ENCODE peak calls at places on chromosomes 3 and 15, in eight cellular contexts. X, M, R, Q, P, C, Z and O are unnamed samples.

GRCh38 chr15:73939138-73939537 is 12.9 kb downstream of the LOXL1 start:
- DNase-seq in X (no peak), M (no peak), Q (no peak), C (no peak), P (no peak), Z (no peak), R (no peak), O (peak)

GRCh38 chr3:83928391-83928790 is 1030.4 kb upstream of the CADM2 start:
- DNase-seq in X (peak), C (no peak), M (peak), P (peak), R (peak), Z (peak), Q (no peak), O (peak)

GRCh38 chr3:12824299-12824698 is 17.1 kb downstream of the RPL32 start:
- DNase-seq in C (no peak), R (no peak), M (no peak), Z (no peak), Q (no peak), X (no peak), P (no peak), O (no peak)

GRCh38 chr15:93088981-93089854 is at the start of gene RGMA:
- DNase-seq in Z (no peak), X (peak), M (no peak), Q (no peak), C (no peak), R (peak), P (peak), O (peak)

GRCh38 chr3:8900065-8900464 is 63.2 kb downstream of the RAD18 start:
- DNase-seq in C (peak), P (no peak), X (no peak), Q (no peak), R (peak), Z (no peak), M (peak), O (peak)

GRCh38 chr3:1404270-1404669 is 311.4 kb downstream of the CNTN6 start:
- DNase-seq in X (peak), Z (no peak), P (peak), C (peak), M (no peak), R (peak), Q (no peak), O (peak)

GRCh38 chr15:27414168-27414870 is 443.3 kb downstream of the GABRG3 start:
- DNase-seq in Z (no peak), P (no peak), C (peak), R (no peak), Q (no peak), X (peak), M (no peak), O (peak)

GRCh38 chr3:179666436-179667035 is 13.7 kb downstream of the USP13 start:
- DNase-seq in Q (no peak), Z (no peak), M (no peak), X (peak), C (peak), R (peak), P (no peak), O (peak)

GRCh38 chr3:125435231-125435630 is 60.1 kb upstream of the ZNF148 start:
- DNase-seq in Z (no peak), Q (no peak), M (no peak), P (no peak), R (no peak), X (no peak), C (no peak), O (peak)

GRCh38 chr3:36663666-36664291 is 100.6 kb downstream of the DCLK3 start:
- DNase-seq in P (no peak), C (peak), M (no peak), X (no peak), R (no peak), Q (peak), Z (no peak), O (peak)

GRCh38 chr3:62873672-62874397 is 1.4 kb downstream of the CADPS start:
- DNase-seq in Q (no peak), M (no peak), Z (no peak), R (peak), P (peak), X (peak), C (peak), O (peak)

GRCh38 chr15:95549168-95549738 is 781.2 kb upstream of the NR2F2 start:
- DNase-seq in Q (no peak), C (no peak), M (no peak), X (no peak), P (no peak), Z (no peak), R (no peak), O (no peak)

GRCh38 chr3:69095636-69096035 is 10.9 kb downstream of the ARL6IP5 start:
- DNase-seq in Z (no peak), C (no peak), X (no peak), Q (no peak), R (no peak), P (no peak), M (no peak), O (no peak)

GRCh38 chr15:28994142-28994829 is 108.5 kb downstream of the APBA2 start:
- DNase-seq in P (no peak), Z (no peak), M (no peak), X (no peak), C (no peak), R (no peak), Q (no peak), O (no peak)

GRCh38 chr3:9345041-9345440 is 17.8 kb upstream of the THUMPD3 start:
- DNase-seq in P (no peak), M (no peak), Z (no peak), C (no peak), Q (no peak), X (no peak), R (no peak), O (no peak)

GRCh38 chr3:102090646-102091045 is 241.3 kb downstream of the NFKBIZ start:
- DNase-seq in C (peak), Q (no peak), P (no peak), R (no peak), M (peak), X (no peak), Z (no peak), O (peak)

GRCh38 chr3:106759686-106760085 is 617.6 kb upstream of the CCDC54 start:
- DNase-seq in R (no peak), C (peak), Q (no peak), Z (no peak), X (no peak), M (no peak), P (no peak), O (peak)

GRCh38 chr3:181722156-181722555 is 10.4 kb downstream of the SOX2 start:
- DNase-seq in P (no peak), Q (no peak), M (no peak), Z (no peak), C (no peak), R (no peak), X (peak), O (no peak)

GRCh38 chr3:181721369-181721768 is 9.6 kb downstream of the SOX2 start:
- DNase-seq in C (no peak), X (no peak), M (no peak), P (no peak), R (no peak), Q (no peak), Z (no peak), O (no peak)

GRCh38 chr3:181719298-181719859 is 7.7 kb downstream of the SOX2 start:
- DNase-seq in Q (no peak), Z (no peak), P (no peak), M (no peak), X (no peak), C (peak), R (no peak), O (no peak)

GRCh38 chr3:181718416-181718815 is 6.7 kb downstream of the SOX2 start:
- DNase-seq in M (no peak), X (no peak), R (no peak), P (no peak), Q (no peak), Z (no peak), C (no peak), O (no peak)

DNA sequence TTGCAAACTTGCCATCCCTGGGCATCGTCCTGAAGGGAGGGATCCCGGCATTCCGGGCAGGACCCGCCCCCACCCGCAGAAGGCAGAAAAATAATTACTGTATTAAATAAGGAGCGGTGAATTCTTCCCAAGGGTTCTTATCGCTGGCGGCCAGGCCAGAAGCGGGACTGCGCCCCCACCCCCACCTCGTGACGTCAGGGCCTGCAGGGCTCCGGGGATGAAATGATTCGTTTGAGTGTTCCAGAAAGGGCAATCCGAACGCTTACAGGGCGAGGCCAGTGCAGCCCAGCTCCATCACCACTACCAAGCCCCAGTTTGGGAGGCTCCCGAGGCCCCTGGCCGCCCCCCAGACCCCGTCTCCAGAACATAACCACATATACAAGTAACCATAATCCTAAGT is 8.6 kb downstream of the SOX2 start:
- DNase-seq in Q (no peak), C (peak), Z (no peak), M (no peak), R (no peak), X (no peak), P (no peak), O (no peak)
- H3K27ac ChIP-seq in Q (no peak), C (no peak), Z (no peak), M (no peak), R (no peak), X (peak), P (no peak), O (no peak)

GRCh38 chr3:188001052-188001567 is 152.8 kb upstream of the LPP start:
- DNase-seq in P (no peak), M (no peak), R (no peak), C (no peak), Z (no peak), X (no peak), Q (no peak), O (peak)
- H2AFZ ChIP-seq in P (no peak), M (no peak), R (peak), C (no peak), Z (no peak), X (no peak), Q (no peak), O (no peak)

DNA sequence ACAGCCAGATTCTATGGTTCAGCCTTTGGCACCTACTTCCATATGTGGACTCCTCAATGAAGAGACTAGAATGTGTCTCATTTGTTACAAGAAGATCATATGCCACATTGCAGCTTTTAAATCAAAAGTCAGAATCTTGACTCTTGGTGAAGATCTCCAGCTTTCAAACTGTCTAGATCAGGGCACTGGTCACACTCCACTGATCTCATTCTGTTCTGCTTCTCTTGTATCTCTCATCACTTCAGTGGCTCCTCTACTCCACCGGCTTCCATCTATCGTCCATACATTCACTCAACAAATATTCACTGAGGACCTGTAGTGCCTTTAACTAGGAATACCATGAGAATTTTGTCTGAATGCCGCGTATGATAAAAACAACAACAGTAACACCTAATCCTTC is 203.3 kb upstream of the LPP start:
- DNase-seq in Q (no peak), R (no peak), X (no peak), M (no peak), P (no peak), Z (no peak), C (no peak), O (no peak)
- TF ChIP-seq EZH2 in Q (no peak), R (no peak), X (no peak), M (no peak), P (no peak), Z (no peak), C (no peak), O (no peak)

DNA sequence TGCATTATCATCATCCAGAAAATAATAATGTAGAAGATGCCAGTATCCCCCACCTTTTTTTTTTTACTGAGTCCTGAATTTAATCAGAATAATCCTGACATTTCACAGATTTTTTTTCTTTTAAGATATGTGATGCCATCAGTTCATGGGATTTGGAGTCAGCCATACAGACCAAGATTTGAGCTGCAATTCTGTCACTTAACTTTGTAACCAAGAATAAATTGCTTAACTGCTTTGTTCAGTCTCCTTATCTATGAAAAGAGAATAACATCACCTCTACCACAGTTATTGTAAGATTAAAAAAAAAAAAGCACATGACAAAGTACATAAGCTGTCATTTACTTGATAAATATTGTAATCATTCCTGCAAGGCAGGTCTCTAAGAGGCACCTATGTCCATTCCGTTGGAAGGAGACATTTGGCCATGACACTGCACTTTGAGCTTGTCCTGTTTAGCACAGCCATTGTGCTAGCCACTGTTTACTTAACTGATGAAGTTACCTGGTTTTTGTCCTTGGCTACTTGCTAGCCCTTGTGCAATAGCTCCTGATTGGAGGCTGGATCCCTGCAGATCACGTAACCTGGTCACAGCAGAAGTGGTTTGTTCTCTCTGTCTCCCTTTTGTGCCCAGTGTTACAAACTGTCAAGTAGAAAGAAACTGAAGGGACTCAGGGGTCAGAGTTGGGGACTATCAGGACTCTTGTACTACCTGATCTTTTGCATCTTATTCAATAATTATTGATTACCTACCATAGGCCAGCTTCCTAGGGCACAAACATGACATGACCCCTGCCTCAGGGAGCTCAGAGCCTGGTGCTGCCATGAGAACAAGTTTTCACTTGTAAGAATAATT is 306.0 kb downstream of the WDR72 start:
- DNase-seq in C (no peak), Z (peak), P (peak), R (no peak), X (no peak), Q (no peak), M (no peak), O (no peak)
- H3K27ac ChIP-seq in C (no peak), Z (peak), P (peak), R (no peak), X (no peak), Q (no peak), M (no peak), O (no peak)

DNA sequence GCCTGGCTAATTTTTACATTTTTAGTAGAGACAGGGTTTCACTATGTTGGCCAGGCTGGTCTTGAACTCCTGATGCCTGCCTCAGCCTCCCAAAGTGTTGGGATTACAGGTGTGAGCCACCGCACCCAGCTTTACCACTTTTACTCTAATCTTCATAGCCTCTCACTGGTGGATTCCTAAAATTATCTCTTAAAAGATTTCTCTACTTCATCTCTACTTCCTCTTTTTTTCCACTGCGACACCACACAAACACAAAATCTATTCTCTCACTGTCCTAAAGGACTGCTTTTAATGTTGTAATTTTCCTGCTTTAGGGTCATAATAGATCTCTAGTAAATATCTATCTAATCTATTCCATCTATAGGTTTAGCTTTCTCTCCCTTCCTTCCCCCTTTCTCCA is 34.0 kb upstream of the TBL1XR1 start:
- DNase-seq in M (no peak), R (no peak), X (no peak), P (no peak), C (no peak), Z (no peak), Q (no peak), O (no peak)
- H2AFZ ChIP-seq in M (no peak), R (no peak), X (no peak), P (no peak), C (no peak), Z (no peak), Q (no peak), O (no peak)

GRCh38 chr3:53069422-53070068 is 23.7 kb upstream of the SFMBT1 start:
- DNase-seq in Z (no peak), X (peak), P (no peak), Q (no peak), R (peak), C (no peak), M (no peak), O (peak)

GRCh38 chr3:53067571-53067970 is 21.7 kb upstream of the SFMBT1 start:
- DNase-seq in X (no peak), P (no peak), R (no peak), C (no peak), Z (no peak), M (no peak), Q (no peak), O (no peak)

GRCh38 chr3:53065841-53066480 is 20.1 kb upstream of the SFMBT1 start:
- DNase-seq in Q (no peak), C (no peak), R (no peak), X (no peak), Z (no peak), M (no peak), P (no peak), O (no peak)

GRCh38 chr3:53071882-53072431 is 26.1 kb upstream of the SFMBT1 start:
- DNase-seq in Q (no peak), P (no peak), X (no peak), R (no peak), C (no peak), Z (no peak), M (no peak), O (no peak)

DNA sequence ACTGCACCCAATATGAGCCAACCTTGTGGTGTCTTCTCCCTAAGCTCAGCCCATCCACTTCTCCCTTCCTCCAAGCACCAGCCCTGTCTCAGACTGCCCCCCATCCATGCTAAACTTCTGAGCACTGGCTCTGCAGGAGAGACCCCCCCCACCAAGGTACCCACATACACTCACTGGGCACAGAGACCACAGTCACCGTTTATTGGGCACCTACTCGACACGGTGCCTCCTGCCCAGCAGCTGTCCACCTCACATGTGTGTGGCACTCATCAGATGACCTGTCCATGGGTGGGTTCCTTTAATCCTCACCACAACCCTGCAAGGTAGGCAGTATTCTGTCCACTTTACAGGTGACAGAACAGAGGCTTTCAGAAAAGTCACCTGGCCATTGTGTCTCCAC is 22.3 kb upstream of the SFMBT1 start:
- DNase-seq in R (no peak), Q (no peak), X (no peak), P (no peak), M (no peak), Z (no peak), C (no peak), O (no peak)
- TF ChIP-seq EZH2 in R (no peak), Q (no peak), X (no peak), P (no peak), M (no peak), Z (no peak), C (no peak), O (no peak)

DNA sequence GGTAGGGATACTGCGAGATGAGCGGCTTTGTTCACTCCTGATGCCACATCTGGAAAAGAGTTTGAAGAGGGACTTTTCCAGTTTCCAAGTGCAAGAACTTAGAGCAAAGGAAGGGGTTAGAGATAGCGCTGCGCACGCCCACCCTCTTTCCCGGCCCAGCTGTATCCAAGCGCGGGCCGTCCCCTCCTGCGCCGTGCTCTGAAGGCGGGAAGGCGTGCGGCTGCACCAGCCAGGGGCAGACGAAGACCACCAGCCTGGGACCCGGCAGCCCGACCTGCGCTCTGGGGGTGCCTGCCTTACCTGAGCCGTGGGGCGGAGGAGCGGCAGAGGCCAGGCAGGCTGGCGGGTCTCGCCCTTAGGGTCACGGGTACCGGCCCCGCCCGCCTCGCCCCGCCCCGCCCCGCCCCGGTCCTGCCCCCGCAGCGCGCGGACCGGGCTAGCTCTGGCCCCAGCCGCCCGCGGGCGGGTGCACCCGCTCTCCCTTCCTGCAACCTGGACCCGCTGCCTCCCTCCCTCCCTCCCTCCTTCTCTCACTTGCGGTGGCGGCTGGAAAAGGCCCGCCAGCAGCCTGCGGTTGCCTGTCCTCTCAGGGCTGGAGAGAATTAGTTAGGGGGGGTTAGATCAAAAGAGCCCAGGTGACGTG is at the start of gene WDR72:
- DNase-seq in M (no peak), R (peak), Z (no peak), P (peak), X (peak), Q (no peak), C (no peak), O (no peak)
- H3K27ac ChIP-seq in M (no peak), R (no peak), Z (no peak), P (no peak), X (no peak), Q (no peak), C (no peak), O (no peak)

DNA sequence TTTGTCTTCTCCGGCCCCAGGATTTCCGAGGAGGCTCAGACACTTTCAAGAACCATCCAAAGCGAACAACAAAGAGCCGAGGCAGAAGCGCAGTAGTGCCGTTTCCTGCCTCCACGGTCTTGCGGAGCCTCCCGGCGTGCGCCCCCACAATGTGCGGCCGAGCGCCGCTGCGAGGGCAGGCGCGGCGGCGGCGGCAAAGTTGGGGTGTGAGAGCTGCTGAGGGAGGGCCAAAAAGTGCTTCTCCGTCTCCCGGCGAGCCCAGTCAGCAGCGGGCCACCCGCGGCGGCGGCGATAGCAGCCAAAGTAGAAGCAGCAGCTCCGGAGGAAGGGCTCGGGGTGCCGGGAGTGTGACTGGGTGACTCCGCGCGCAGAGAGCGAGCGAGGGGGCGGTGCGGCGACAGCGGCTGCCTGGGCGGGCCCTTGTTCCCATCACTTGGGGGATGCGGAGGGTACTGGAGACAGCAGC is 749.1 kb downstream of the ROBO1 start:
- DNase-seq in M (peak), X (peak), R (peak), Z (peak), P (peak), Q (peak), C (peak), O (peak)
- H2AFZ ChIP-seq in M (peak), X (no peak), R (peak), Z (no peak), P (peak), Q (peak), C (peak), O (peak)